ENCODE peak calls at places on chromosomes 3 and 15, in seven cellular contexts. N, Q, U, L, S, I and D are unnamed samples.

GRCh38 chr15:73936181-73936580 is 9.9 kb downstream of the LOXL1 start:
- DNase-seq in N (no peak), Q (no peak), U (no peak), L (no peak), S (no peak), I (no peak), D (peak)

GRCh38 chr3:154956815-154957214 is 123.3 kb upstream of the MME start:
- DNase-seq in N (no peak), Q (no peak), U (no peak), L (no peak), S (no peak), I (no peak), D (no peak)

GRCh38 chr15:82950295-82950694 is 2.2 kb downstream of the HOMER2 start:
- DNase-seq in N (no peak), Q (no peak), U (no peak), L (no peak), S (no peak), I (no peak), D (no peak)

GRCh38 chr15:57149196-57149595 is 227.1 kb upstream of the CGNL1 start:
- DNase-seq in N (no peak), Q (no peak), U (peak), L (no peak), S (no peak), I (no peak), D (no peak)

GRCh38 chr3:136197159-136197715 is 1.1 kb upstream of the MSL2 start:
- DNase-seq in N (no peak), Q (no peak), U (no peak), L (no peak), S (no peak), I (no peak), D (no peak)

GRCh38 chr3:71987089-71987735 is 202.3 kb upstream of the PROK2 start:
- DNase-seq in N (no peak), Q (no peak), U (no peak), L (no peak), S (no peak), I (peak), D (no peak)

GRCh38 chr15:77904436-77904821 is 173.1 kb downstream of the TBC1D2B start:
- DNase-seq in N (no peak), Q (no peak), U (no peak), L (no peak), S (no peak), I (no peak), D (no peak)

GRCh38 chr3:191290311-191291025 is 38.7 kb upstream of the CCDC50 start:
- DNase-seq in N (no peak), Q (no peak), U (no peak), L (no peak), S (no peak), I (no peak), D (no peak)

GRCh38 chr3:187267306-187267705 is 24.2 kb downstream of the MASP1 start:
- DNase-seq in N (no peak), Q (no peak), U (no peak), L (no peak), S (no peak), I (no peak), D (no peak)

GRCh38 chr15:43370975-43371974 is at the start of the genes TUBGCP4 and ZSCAN29:
- DNase-seq in N (peak), Q (peak), U (peak), L (peak), S (peak), I (peak), D (peak)

GRCh38 chr3:53067571-53067970 is 21.7 kb upstream of the SFMBT1 start:
- DNase-seq in N (no peak), Q (no peak), U (no peak), L (no peak), S (no peak), I (no peak), D (no peak)

GRCh38 chr15:37015025-37015424 is 85.3 kb downstream of the MEIS2 start:
- DNase-seq in N (no peak), Q (no peak), U (no peak), L (peak), S (no peak), I (no peak), D (no peak)

GRCh38 chr15:58138106-58138505 is at the start of gene AQP9:
- DNase-seq in N (no peak), Q (no peak), U (no peak), L (no peak), S (peak), I (no peak), D (no peak)

GRCh38 chr3:73883497-73883896 is 258.8 kb upstream of the PDZRN3 start:
- DNase-seq in N (no peak), Q (no peak), U (no peak), L (no peak), S (no peak), I (no peak), D (no peak)

GRCh38 chr3:83928903-83929302 is 1029.9 kb upstream of the CADM2 start:
- DNase-seq in N (no peak), Q (no peak), U (no peak), L (no peak), S (no peak), I (no peak), D (no peak)

GRCh38 chr15:40252141-40252437 is 13.2 kb downstream of the PAK6 start:
- DNase-seq in N (no peak), Q (no peak), U (no peak), L (no peak), S (no peak), I (no peak), D (no peak)

GRCh38 chr15:68023307-68024101 is 30.6 kb upstream of the PIAS1 start:
- DNase-seq in N (no peak), Q (no peak), U (no peak), L (no peak), S (no peak), I (no peak), D (no peak)

GRCh38 chr3:122609798-122610559 is 32.5 kb downstream of the PARP15 start:
- DNase-seq in N (no peak), Q (peak), U (peak), L (no peak), S (no peak), I (no peak), D (no peak)

GRCh38 chr3:66452247-66453040 is 48.4 kb downstream of the LRIG1 start:
- DNase-seq in N (no peak), Q (no peak), U (peak), L (no peak), S (no peak), I (peak), D (no peak)

GRCh38 chr3:141104151-141104741 is 53.1 kb downstream of the SPSB4 start:
- DNase-seq in N (no peak), Q (no peak), U (no peak), L (no peak), S (no peak), I (peak), D (no peak)

GRCh38 chr3:66336358-66336766 is 115.6 kb downstream of the SLC25A26 start:
- DNase-seq in N (no peak), Q (no peak), U (no peak), L (no peak), S (no peak), I (no peak), D (no peak)

GRCh38 chr3:197394464-197395321 is 96.3 kb upstream of the DLG1 start:
- DNase-seq in N (peak), Q (no peak), U (peak), L (peak), S (peak), I (peak), D (peak)

GRCh38 chr3:194472290-194472920 is 14.4 kb downstream of the ATP13A3 start:
- DNase-seq in N (no peak), Q (no peak), U (peak), L (no peak), S (no peak), I (peak), D (no peak)

GRCh38 chr15:90090226-90090848 is 11.9 kb downstream of the IDH2 start:
- DNase-seq in N (no peak), Q (no peak), U (no peak), L (no peak), S (no peak), I (no peak), D (no peak)

GRCh38 chr3:36969540-36970432 is 23.1 kb downstream of the EPM2AIP1 start:
- DNase-seq in N (peak), Q (no peak), U (peak), L (peak), S (no peak), I (peak), D (no peak)

GRCh38 chr15:95812491-95812890 is 518.0 kb upstream of the NR2F2 start:
- DNase-seq in N (no peak), Q (no peak), U (no peak), L (no peak), S (no peak), I (no peak), D (no peak)

GRCh38 chr3:138332472-138333073 is 2.9 kb upstream of the NME9 start:
- DNase-seq in N (no peak), Q (no peak), U (no peak), L (no peak), S (no peak), I (peak), D (no peak)